ENCODE peak calls at places on chromosomes 5 and 9, in ten cellular contexts. One of them, this sample, is unnamed.

GRCh38 chr9:114786251-114786650 is 19.6 kb downstream of the TNFSF15 start:
- DNase-seq in foreskin fibroblast: no peak
- DNase-seq in cardiac fibroblast: peak; percentile 21
- DNase-seq in pancreas: no peak
- DNase-seq in A549: no peak
- DNase-seq in colonic mucosa: no peak
- DNase-seq in fibroblast of pulmonary artery: peak; percentile 25
- DNase-seq in AG09319: no peak
- DNase-seq in coronary artery: no peak
- DNase-seq in breast epithelium: no peak
- DNase-seq in this sample: no peak

GRCh38 chr9:14198544-14199510 is 115.1 kb downstream of the NFIB start:
- DNase-seq in foreskin fibroblast: no peak
- DNase-seq in colonic mucosa: peak; percentile 63
- DNase-seq in fibroblast of pulmonary artery: peak; percentile 66
- DNase-seq in breast epithelium: peak; percentile 60
- DNase-seq in AG09319: no peak
- DNase-seq in A549: no peak
- DNase-seq in coronary artery: no peak
- DNase-seq in cardiac fibroblast: peak; percentile 79
- DNase-seq in pancreas: no peak
- DNase-seq in this sample: peak; percentile 60

GRCh38 chr9:38201844-38202243 is 132.8 kb upstream of the SHB start:
- DNase-seq in breast epithelium: no peak
- DNase-seq in colonic mucosa: no peak
- DNase-seq in fibroblast of pulmonary artery: no peak
- DNase-seq in AG09319: no peak
- DNase-seq in pancreas: no peak
- DNase-seq in A549: no peak
- DNase-seq in foreskin fibroblast: no peak
- DNase-seq in cardiac fibroblast: no peak
- DNase-seq in coronary artery: no peak
- DNase-seq in this sample: no peak

GRCh38 chr9:90724112-90724511 is 77.5 kb upstream of the SYK start:
- DNase-seq in breast epithelium: no peak
- DNase-seq in cardiac fibroblast: no peak
- DNase-seq in colonic mucosa: no peak
- DNase-seq in coronary artery: no peak
- DNase-seq in foreskin fibroblast: no peak
- DNase-seq in pancreas: no peak
- DNase-seq in A549: no peak
- DNase-seq in AG09319: no peak
- DNase-seq in fibroblast of pulmonary artery: no peak
- DNase-seq in this sample: no peak

GRCh38 chr5:2899311-2899710 is 147.8 kb upstream of the IRX2 start:
- DNase-seq in foreskin fibroblast: no peak
- DNase-seq in breast epithelium: no peak
- DNase-seq in colonic mucosa: no peak
- DNase-seq in coronary artery: peak; percentile 17
- DNase-seq in pancreas: no peak
- DNase-seq in cardiac fibroblast: no peak
- DNase-seq in A549: no peak
- DNase-seq in fibroblast of pulmonary artery: no peak
- DNase-seq in AG09319: no peak
- DNase-seq in this sample: no peak

GRCh38 chr9:112793213-112793810 is 42.8 kb downstream of the SNX30 start:
- DNase-seq in colonic mucosa: peak; percentile 81
- DNase-seq in fibroblast of pulmonary artery: peak; percentile 73
- DNase-seq in pancreas: peak; percentile 84
- DNase-seq in foreskin fibroblast: peak; percentile 32
- DNase-seq in cardiac fibroblast: peak; percentile 73
- DNase-seq in breast epithelium: no peak
- DNase-seq in AG09319: peak; percentile 23
- DNase-seq in coronary artery: no peak
- DNase-seq in A549: peak; percentile 48
- DNase-seq in this sample: peak; percentile 61

GRCh38 chr5:43469671-43470396 is 13.8 kb downstream of the TMEM267 start:
- DNase-seq in pancreas: no peak
- DNase-seq in breast epithelium: no peak
- DNase-seq in AG09319: no peak
- DNase-seq in cardiac fibroblast: no peak
- DNase-seq in colonic mucosa: no peak
- DNase-seq in foreskin fibroblast: no peak
- DNase-seq in A549: no peak
- DNase-seq in fibroblast of pulmonary artery: no peak
- DNase-seq in coronary artery: no peak
- DNase-seq in this sample: no peak

GRCh38 chr5:7321724-7322123 is 74.2 kb upstream of the ADCY2 start:
- DNase-seq in foreskin fibroblast: peak; percentile 87
- DNase-seq in cardiac fibroblast: peak; percentile 1
- DNase-seq in colonic mucosa: no peak
- DNase-seq in AG09319: peak; percentile 91
- DNase-seq in A549: no peak
- DNase-seq in coronary artery: no peak
- DNase-seq in fibroblast of pulmonary artery: no peak
- DNase-seq in pancreas: no peak
- DNase-seq in breast epithelium: no peak
- DNase-seq in this sample: no peak

GRCh38 chr5:128965011-128965637 is at the start of gene SLC27A6:
- DNase-seq in fibroblast of pulmonary artery: no peak
- DNase-seq in breast epithelium: no peak
- DNase-seq in colonic mucosa: peak; percentile 17
- DNase-seq in A549: peak; percentile 13
- DNase-seq in AG09319: no peak
- DNase-seq in coronary artery: no peak
- DNase-seq in pancreas: peak; percentile 51
- DNase-seq in foreskin fibroblast: no peak
- DNase-seq in cardiac fibroblast: no peak
- DNase-seq in this sample: no peak

GRCh38 chr5:139925650-139926640 is 117.2 kb downstream of the NRG2 start:
- DNase-seq in coronary artery: no peak
- DNase-seq in foreskin fibroblast: no peak
- DNase-seq in AG09319: no peak
- DNase-seq in fibroblast of pulmonary artery: no peak
- DNase-seq in A549: no peak
- DNase-seq in breast epithelium: no peak
- DNase-seq in cardiac fibroblast: no peak
- DNase-seq in colonic mucosa: no peak
- DNase-seq in pancreas: no peak
- DNase-seq in this sample: no peak

GRCh38 chr5:97042981-97043380 is 99.4 kb downstream of the LIX1 start:
- DNase-seq in AG09319: no peak
- DNase-seq in fibroblast of pulmonary artery: no peak
- DNase-seq in colonic mucosa: no peak
- DNase-seq in breast epithelium: no peak
- DNase-seq in foreskin fibroblast: no peak
- DNase-seq in coronary artery: no peak
- DNase-seq in pancreas: no peak
- DNase-seq in A549: no peak
- DNase-seq in cardiac fibroblast: no peak
- DNase-seq in this sample: no peak

GRCh38 chr5:1297243-1297642 is 2.4 kb upstream of the TERT start:
- DNase-seq in breast epithelium: peak; percentile 17
- DNase-seq in foreskin fibroblast: no peak
- DNase-seq in colonic mucosa: no peak
- DNase-seq in A549: no peak
- DNase-seq in AG09319: no peak
- DNase-seq in fibroblast of pulmonary artery: no peak
- DNase-seq in pancreas: peak; percentile 6
- DNase-seq in cardiac fibroblast: no peak
- DNase-seq in coronary artery: peak; percentile 29
- DNase-seq in this sample: no peak

GRCh38 chr9:116101516-116101915 is 52.1 kb upstream of the PAPPA start:
- DNase-seq in pancreas: no peak
- DNase-seq in breast epithelium: no peak
- DNase-seq in cardiac fibroblast: peak; percentile 80
- DNase-seq in fibroblast of pulmonary artery: peak; percentile 92
- DNase-seq in AG09319: no peak
- DNase-seq in foreskin fibroblast: peak; percentile 70
- DNase-seq in A549: peak; percentile 8
- DNase-seq in colonic mucosa: no peak
- DNase-seq in coronary artery: no peak
- DNase-seq in this sample: no peak

GRCh38 chr5:149452665-149453617 is 73.8 kb upstream of the IL17B start:
- DNase-seq in A549: no peak
- DNase-seq in foreskin fibroblast: peak; percentile 93
- DNase-seq in coronary artery: peak; percentile 96
- DNase-seq in fibroblast of pulmonary artery: peak; percentile 96
- DNase-seq in pancreas: no peak
- DNase-seq in AG09319: no peak
- DNase-seq in colonic mucosa: peak; percentile 51
- DNase-seq in cardiac fibroblast: peak; percentile 94
- DNase-seq in breast epithelium: no peak
- DNase-seq in this sample: no peak

DNA sequence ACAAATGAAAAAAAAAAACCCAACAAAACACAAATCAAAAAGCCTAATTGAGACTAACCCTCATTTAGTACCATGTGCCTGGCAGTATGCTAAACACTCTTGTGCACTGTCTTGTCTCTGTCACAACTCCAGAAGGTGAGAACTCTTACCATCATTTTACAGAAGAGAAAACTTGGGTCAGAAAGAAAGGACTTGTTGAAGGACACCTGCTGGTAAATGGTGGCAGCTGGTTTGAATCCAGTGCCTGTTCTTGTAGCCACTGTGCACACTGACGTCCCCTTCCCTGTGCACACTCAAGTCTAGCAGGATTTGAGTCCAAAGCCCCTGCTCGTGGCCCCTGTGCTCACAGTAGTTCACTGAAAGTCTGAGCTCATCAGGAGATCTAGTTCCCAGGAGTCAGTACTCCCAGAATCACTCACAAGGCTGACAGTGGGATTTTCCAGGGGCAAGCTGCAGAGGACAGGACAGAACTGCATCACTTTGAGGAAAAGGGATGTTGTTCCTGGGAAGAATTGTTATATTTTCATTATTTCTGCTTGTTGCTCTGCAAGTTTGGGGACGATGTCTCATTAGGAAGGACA is 43.0 kb upstream of the HSD17B4 start:
- DNase-seq in cardiac fibroblast: no peak
- DNase-seq in breast epithelium: no peak
- DNase-seq in AG09319: no peak
- DNase-seq in pancreas: no peak
- DNase-seq in colonic mucosa: no peak
- DNase-seq in foreskin fibroblast: no peak
- DNase-seq in fibroblast of pulmonary artery: no peak
- DNase-seq in coronary artery: no peak
- DNase-seq in A549: no peak
- DNase-seq in this sample: no peak
- TF ChIP-seq CTCF in cardiac fibroblast: no peak
- TF ChIP-seq CTCF in breast epithelium: no peak
- TF ChIP-seq CTCF in AG09319: no peak
- TF ChIP-seq CTCF in pancreas: no peak
- TF ChIP-seq CTCF in colonic mucosa: no peak
- TF ChIP-seq CTCF in foreskin fibroblast: no peak
- TF ChIP-seq CTCF in fibroblast of pulmonary artery: no peak
- TF ChIP-seq CTCF in coronary artery: no peak
- TF ChIP-seq CTCF in A549: no peak
- TF ChIP-seq CTCF in this sample: no peak

DNA sequence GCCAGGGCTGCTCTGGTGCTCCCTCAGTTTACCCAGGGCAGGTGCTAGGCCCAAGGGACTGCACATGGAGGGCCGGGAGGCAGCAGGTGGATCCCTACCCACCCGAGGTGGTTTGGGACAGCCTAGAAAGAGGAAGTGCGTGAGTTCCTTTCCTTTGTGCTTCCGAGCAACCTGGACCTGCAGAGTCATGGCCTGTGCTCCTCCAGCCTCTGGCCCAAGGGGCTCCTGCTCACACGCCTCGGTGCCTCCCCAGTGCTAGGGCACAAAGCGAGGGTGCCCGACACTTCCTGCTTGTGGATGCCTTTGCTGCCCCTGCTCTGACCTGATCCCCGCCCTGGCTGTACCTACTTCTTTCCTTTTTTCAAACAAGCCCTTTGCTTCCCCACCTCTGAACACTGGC is 79.3 kb downstream of the RXRA start:
- DNase-seq in A549: no peak
- DNase-seq in foreskin fibroblast: no peak
- DNase-seq in coronary artery: no peak
- DNase-seq in AG09319: no peak
- DNase-seq in cardiac fibroblast: no peak
- DNase-seq in colonic mucosa: no peak
- DNase-seq in breast epithelium: no peak
- DNase-seq in fibroblast of pulmonary artery: no peak
- DNase-seq in pancreas: no peak
- DNase-seq in this sample: no peak
- TF ChIP-seq CTCF in A549: no peak
- TF ChIP-seq CTCF in foreskin fibroblast: no peak
- TF ChIP-seq CTCF in coronary artery: no peak
- TF ChIP-seq CTCF in AG09319: no peak
- TF ChIP-seq CTCF in cardiac fibroblast: no peak
- TF ChIP-seq CTCF in colonic mucosa: no peak
- TF ChIP-seq CTCF in breast epithelium: no peak
- TF ChIP-seq CTCF in fibroblast of pulmonary artery: no peak
- TF ChIP-seq CTCF in pancreas: no peak
- TF ChIP-seq CTCF in this sample: no peak

DNA sequence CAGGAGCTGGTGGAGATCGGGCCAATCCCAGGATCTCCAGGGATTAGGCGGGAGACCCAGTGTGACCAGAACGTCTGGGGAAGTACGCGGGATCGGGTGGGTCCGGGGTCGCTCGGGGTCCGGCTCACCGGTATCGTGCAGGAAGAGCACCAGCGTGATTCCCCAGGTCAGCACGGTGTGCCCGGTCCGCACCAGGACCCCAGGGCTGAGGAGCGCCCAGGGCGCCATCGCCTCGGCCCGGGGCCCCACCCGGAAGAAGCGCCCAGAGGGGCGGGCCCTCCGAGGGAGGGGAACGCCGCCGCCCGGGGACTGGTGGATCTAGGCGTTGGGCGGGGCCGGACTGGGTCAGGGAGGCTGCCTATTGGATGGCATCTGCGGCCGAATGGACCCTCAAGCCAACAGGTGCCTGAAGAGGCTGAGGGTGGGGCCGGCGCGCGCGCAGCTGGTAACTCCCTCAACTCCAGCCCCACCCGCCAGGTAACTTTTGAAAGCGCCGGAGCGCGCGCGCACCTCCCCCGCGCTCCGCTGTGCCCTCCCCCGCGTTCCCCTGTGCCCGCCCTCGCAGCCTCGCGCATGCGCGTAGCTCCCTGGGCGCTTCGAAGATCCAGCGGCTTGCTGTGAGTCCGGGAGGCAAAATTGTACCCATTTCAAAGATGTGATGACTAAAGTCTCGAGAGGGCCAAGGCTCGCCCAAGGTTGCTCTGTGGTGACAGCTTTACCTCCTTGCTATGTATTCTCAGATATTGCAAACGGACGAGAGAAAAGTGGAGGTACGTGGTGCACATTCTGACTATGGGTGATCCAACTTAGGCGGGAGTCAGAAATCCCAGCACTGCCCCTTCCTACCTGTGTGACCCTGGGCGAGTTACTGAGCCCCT is at the start of gene ZDHHC12:
- DNase-seq in coronary artery: peak; percentile 95
- DNase-seq in A549: peak; percentile 100
- DNase-seq in pancreas: peak; percentile 98
- DNase-seq in fibroblast of pulmonary artery: peak; percentile 93
- DNase-seq in AG09319: peak; percentile 68
- DNase-seq in foreskin fibroblast: peak; percentile 89
- DNase-seq in cardiac fibroblast: peak; percentile 94
- DNase-seq in breast epithelium: peak; percentile 98
- DNase-seq in colonic mucosa: peak; percentile 99
- DNase-seq in this sample: peak; percentile 100
- TF ChIP-seq CTCF in coronary artery: no peak
- TF ChIP-seq CTCF in A549: peak; percentile 18
- TF ChIP-seq CTCF in pancreas: no peak
- TF ChIP-seq CTCF in fibroblast of pulmonary artery: no peak
- TF ChIP-seq CTCF in AG09319: no peak
- TF ChIP-seq CTCF in foreskin fibroblast: no peak
- TF ChIP-seq CTCF in cardiac fibroblast: no peak
- TF ChIP-seq CTCF in breast epithelium: no peak
- TF ChIP-seq CTCF in colonic mucosa: no peak
- TF ChIP-seq CTCF in this sample: no peak

GRCh38 chr5:106127341-106127781 is 1543.4 kb downstream of the EFNA5 start:
- DNase-seq in foreskin fibroblast: no peak
- DNase-seq in coronary artery: no peak
- DNase-seq in AG09319: no peak
- DNase-seq in cardiac fibroblast: no peak
- DNase-seq in pancreas: no peak
- DNase-seq in A549: no peak
- DNase-seq in colonic mucosa: no peak
- DNase-seq in fibroblast of pulmonary artery: no peak
- DNase-seq in breast epithelium: no peak
- DNase-seq in this sample: no peak
- TF ChIP-seq CTCF in foreskin fibroblast: no peak
- TF ChIP-seq CTCF in coronary artery: no peak
- TF ChIP-seq CTCF in AG09319: no peak
- TF ChIP-seq CTCF in cardiac fibroblast: no peak
- TF ChIP-seq CTCF in pancreas: no peak
- TF ChIP-seq CTCF in A549: no peak
- TF ChIP-seq CTCF in colonic mucosa: no peak
- TF ChIP-seq CTCF in fibroblast of pulmonary artery: no peak
- TF ChIP-seq CTCF in breast epithelium: no peak
- TF ChIP-seq CTCF in this sample: no peak